ENCODE peak calls at places on chromosomes 7 and 10, in four cellular contexts. P is astrocyte, W is PC-9, L is brain microvascular endothelial cell. D is an unnamed sample.

GRCh38 chr10:132396495-132397035 is 435 bp upstream of the PWWP2B start:
- DNase-seq in P (no peak), W (no peak), L (no peak), D (no peak)

GRCh38 chr7:28956608-28957063 is 1.5 kb downstream of the TRIL start:
- DNase-seq in P (peak; percentile 34), W (no peak), L (no peak), D (no peak)

GRCh38 chr10:9786101-9786500 is 1231.6 kb upstream of the CELF2 start:
- DNase-seq in P (peak; percentile 73), W (no peak), L (peak; percentile 78), D (no peak)

GRCh38 chr7:35508623-35509400 is 186.1 kb downstream of the HERPUD2 start:
- DNase-seq in P (no peak), W (no peak), L (no peak), D (no peak)

GRCh38 chr7:77831481-77831880 is 32.9 kb downstream of the PHTF2 start:
- DNase-seq in P (no peak), W (no peak), L (no peak), D (no peak)

GRCh38 chr7:36514289-36515243 is 124.9 kb downstream of the ANLN start:
- DNase-seq in P (no peak), W (no peak), L (no peak), D (no peak)

GRCh38 chr7:46603780-46604725 is 683.0 kb upstream of the IGFBP3 start:
- DNase-seq in P (peak; percentile 20), W (no peak), L (peak; percentile 91), D (no peak)

GRCh38 chr10:62512732-62513475 is 138.7 kb downstream of the ZNF365 start:
- DNase-seq in P (peak; percentile 41), W (no peak), L (no peak), D (no peak)

GRCh38 chr10:93379366-93380042 is 102.6 kb downstream of the MYOF start:
- DNase-seq in P (peak; percentile 86), W (no peak), L (peak; percentile 87), D (no peak)

GRCh38 chr7:118328505-118329211 is 104.2 kb downstream of the ANKRD7 start:
- DNase-seq in P (no peak), W (no peak), L (no peak), D (no peak)

GRCh38 chr7:159042639-159043101 is 102.0 kb downstream of the VIPR2 start:
- DNase-seq in P (no peak), W (no peak), L (no peak), D (no peak)

GRCh38 chr7:159048656-159049055 is 96.0 kb downstream of the VIPR2 start:
- DNase-seq in P (no peak), W (no peak), L (no peak), D (no peak)

GRCh38 chr7:159047536-159047935 is 97.1 kb downstream of the VIPR2 start:
- DNase-seq in P (no peak), W (no peak), L (no peak), D (no peak)

GRCh38 chr7:159046300-159046699 is 98.4 kb downstream of the VIPR2 start:
- DNase-seq in P (no peak), W (no peak), L (no peak), D (no peak)

GRCh38 chr7:159045839-159046238 is 98.8 kb downstream of the VIPR2 start:
- DNase-seq in P (no peak), W (no peak), L (no peak), D (no peak)
- TF ChIP-seq CTCF in P (no peak), W (peak; percentile 18), L (no peak), D (no peak)

DNA sequence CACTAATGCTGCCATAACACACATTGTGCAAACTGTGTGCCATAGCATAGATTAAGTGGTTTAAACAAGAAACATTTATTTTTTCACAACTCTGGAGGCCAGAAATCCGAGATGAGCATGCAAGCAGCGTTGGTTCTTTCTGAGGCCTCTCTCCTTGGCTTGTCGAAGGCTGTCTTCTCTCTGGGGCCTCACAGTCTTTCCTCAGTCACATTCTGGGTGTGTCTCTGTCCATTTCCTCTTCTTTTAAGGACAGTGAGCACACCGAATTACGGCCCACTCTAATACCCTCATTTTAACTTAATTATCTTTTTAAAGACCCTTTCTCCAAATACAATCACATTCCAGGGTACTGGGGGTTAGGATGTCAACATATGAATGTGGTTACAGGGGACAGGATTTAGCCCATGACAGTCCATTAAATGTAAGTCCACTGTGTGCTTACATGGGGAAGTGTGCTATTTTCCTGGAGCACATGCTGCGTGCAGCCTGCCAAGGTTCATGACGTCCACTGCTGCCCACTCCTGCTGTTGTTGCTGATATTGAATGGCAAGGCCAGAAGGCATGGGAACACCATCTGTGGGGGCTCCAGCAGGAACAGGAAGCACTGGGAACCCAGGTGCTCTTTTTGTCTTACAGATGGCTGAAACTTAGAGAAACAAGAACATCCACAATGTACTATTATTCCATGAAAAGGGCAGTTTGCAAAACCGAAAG is 365.4 kb downstream of the GALNT17 start:
- DNase-seq in P (no peak), W (no peak), L (no peak), D (no peak)
- H3K36me3 ChIP-seq in P (no peaks in the 10 kb centered on the region), W (no peaks in the 10 kb centered on the region), L (no peaks in the 10 kb centered on the region), D (no peaks in the 10 kb centered on the region)

GRCh38 chr10:46284286-46285229 is 2.2 kb upstream of the ANTXRL start:
- DNase-seq in P (peak; percentile 33), W (peak; percentile 77), L (peak; percentile 11), D (no peak)

GRCh38 chr10:46283945-46284285 is 2.9 kb upstream of the ANTXRL start:
- DNase-seq in P (no peak), W (no peak), L (no peak), D (no peak)

GRCh38 chr10:46283217-46283944 is 3.4 kb upstream of the ANTXRL start:
- DNase-seq in P (no peak), W (no peak), L (no peak), D (no peak)

GRCh38 chr10:46285300-46285699 is 1.5 kb upstream of the ANTXRL start:
- DNase-seq in P (no peak), W (no peak), L (no peak), D (no peak)

GRCh38 chr10:46282460-46283216 is 4.2 kb upstream of the ANTXRL start:
- DNase-seq in P (peak; percentile 56), W (no peak), L (peak; percentile 18), D (peak; percentile 33)
- H3K4me3 ChIP-seq in P (peak overlapping the region; percentile 17), W (peak overlapping the region; percentile 47), L (peak overlapping the region; percentile 31), D (peak overlapping the region; percentile 41)

DNA sequence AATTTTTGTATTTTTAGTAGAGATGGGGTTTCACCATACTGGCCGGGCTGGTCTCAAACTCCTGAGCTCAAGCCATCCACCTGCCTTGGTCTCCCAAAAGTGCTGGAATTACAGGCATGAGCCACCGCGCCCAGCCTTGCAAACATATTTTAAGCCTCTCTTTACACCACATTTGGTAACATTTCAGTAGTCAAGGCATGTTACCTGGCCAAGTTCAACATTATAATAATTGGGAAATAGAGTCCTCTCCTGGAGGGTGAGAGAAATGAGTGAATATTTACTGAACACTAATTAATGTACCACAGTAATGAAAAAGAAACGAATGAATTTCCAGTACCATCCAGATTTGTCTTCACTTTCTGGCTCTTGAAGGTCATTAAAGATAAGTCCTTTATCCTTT is 10.0 kb upstream of the CNOT4 start:
- DNase-seq in P (no peak), W (no peak), L (no peak), D (no peak)
- TF ChIP-seq CTCF in P (no peak), W (no peak), L (no peak), D (no peak)

DNA sequence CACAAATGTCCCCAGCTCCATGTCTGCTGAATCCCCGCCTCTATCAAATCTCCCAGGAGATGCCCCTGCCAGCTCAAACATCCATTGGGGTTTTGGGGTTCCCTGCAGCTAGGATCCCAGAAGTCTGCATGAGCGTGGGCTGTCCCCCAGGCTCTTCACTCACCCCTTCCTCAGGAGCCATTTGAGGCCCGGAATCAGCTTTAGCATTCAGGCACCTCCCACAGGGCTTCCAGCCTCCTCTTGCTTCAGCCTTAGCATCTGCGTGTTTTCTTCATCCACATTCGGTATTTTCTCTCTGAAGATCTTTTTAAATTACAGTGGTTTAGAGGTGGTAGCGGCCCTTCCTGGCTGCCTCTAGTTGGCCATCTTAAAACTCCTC is 1054.4 kb downstream of the CNTNAP2 start:
- DNase-seq in P (no peak), W (no peak), L (no peak), D (no peak)
- H3K36me3 ChIP-seq in P (no peaks in the 10 kb centered on the region), W (no peaks in the 10 kb centered on the region), L (no peaks in the 10 kb centered on the region), D (no peaks in the 10 kb centered on the region)

DNA sequence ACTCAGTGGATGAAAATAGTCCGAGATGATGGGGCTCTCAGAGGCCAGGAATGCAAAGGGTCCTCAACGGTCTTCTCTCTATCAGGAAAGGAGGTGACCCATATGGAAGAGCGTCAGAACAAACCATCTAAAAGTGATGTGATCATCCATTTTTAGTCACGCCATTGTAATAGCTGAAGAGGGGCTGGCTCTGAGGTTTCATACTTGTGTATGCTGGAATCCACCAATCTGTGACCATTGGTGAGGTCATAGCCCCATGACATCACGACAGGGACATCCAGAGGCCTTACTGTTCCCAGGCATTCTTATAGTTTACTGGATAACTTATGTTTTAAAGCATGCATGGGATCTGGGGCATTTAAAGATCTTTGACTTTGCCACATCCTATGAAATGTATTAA is 83.6 kb downstream of the C10orf90 start:
- DNase-seq in P (peak; percentile 39), W (no peak), L (no peak), D (no peak)
- H3K4me3 ChIP-seq in P (no peak overlapping the region), W (no peak overlapping the region), L (no peak overlapping the region), D (no peak overlapping the region)

GRCh38 chr10:23325132-23325531 is 19.5 kb downstream of the C10orf67 start:
- DNase-seq in P (no peak), W (no peak), L (no peak), D (no peak)
- TF ChIP-seq CTCF in P (no peak), W (no peak), L (no peak), D (peak; percentile 15)

GRCh38 chr7:17855202-17855601 is 85.1 kb downstream of the SNX13 start:
- DNase-seq in P (no peak), W (no peak), L (no peak), D (no peak)

GRCh38 chr7:17854297-17855047 is 85.8 kb downstream of the SNX13 start:
- DNase-seq in P (no peak), W (no peak), L (peak; percentile 18), D (no peak)

GRCh38 chr7:17852361-17852760 is 87.9 kb downstream of the SNX13 start:
- DNase-seq in P (no peak), W (no peak), L (no peak), D (no peak)

DNA sequence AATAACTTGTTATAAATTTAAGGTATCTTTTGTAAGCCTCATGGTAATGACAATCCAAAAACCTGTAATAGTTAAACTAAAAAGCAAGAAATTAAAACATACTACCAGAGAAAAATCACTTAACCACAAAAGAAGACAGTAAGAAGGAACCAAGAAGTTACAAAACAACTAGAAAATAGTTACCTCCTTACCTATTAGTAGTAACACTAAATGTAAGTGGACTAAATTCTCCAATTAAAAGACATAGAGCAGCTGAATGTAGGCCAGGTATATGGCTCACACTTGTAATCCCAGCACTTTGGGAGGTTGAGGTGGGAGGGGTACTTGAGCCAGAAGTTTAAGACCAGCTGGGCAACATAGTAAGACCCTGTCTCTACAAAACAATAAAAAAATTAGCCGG is 84.0 kb downstream of the SNX13 start:
- DNase-seq in P (no peak), W (no peak), L (no peak), D (no peak)
- H3K36me3 ChIP-seq in P (no peaks in the 10 kb centered on the region), W (peaks cover 25% of the 10 kb centered on the region), L (no peaks in the 10 kb centered on the region), D (peaks cover 4% of the 10 kb centered on the region)

D was measured in BJ.